ENCODE peak calls at places on chromosomes 7 and 10, in ten cellular contexts. A, Q, F, V, O, W, M, Y, Z and D are unnamed samples.

GRCh38 chr10:77249901-77250459 is 387.6 kb downstream of the KCNMA1 start:
- DNase-seq in F (no peak), Z (no peak), Q (no peak), Y (no peak), A (no peak), M (no peak), W (no peak), O (no peak), V (no peak), D (peak; percentile 45)

GRCh38 chr7:96244992-96245292 is 77.0 kb downstream of the SLC25A13 start:
- DNase-seq in M (no peak), V (no peak), F (no peak), A (no peak), Z (no peak), Y (no peak), W (no peak), O (no peak), Q (no peak), D (no peak)

GRCh38 chr7:66847879-66848810 is 72.9 kb upstream of the TMEM248 start:
- DNase-seq in Z (no peak), V (no peak), W (no peak), F (no peak), O (no peak), M (no peak), Y (peak; percentile 79), A (no peak), Q (no peak), D (no peak)

GRCh38 chr7:106865130-106866115 is at the start of gene PIK3CG:
- DNase-seq in F (no peak), Z (no peak), Y (no peak), O (no peak), W (no peak), M (no peak), A (no peak), V (no peak), Q (no peak), D (no peak)

GRCh38 chr10:11191673-11192072 is 174.0 kb downstream of the CELF2 start:
- DNase-seq in O (no peak), F (no peak), A (no peak), Q (no peak), M (no peak), Y (no peak), Z (no peak), W (no peak), V (no peak), D (no peak)

GRCh38 chr10:117139581-117140524 is 1.8 kb upstream of the VAX1 start:
- DNase-seq in W (no peak), Z (no peak), A (no peak), O (no peak), M (no peak), Q (no peak), Y (no peak), F (no peak), V (no peak), D (no peak)

GRCh38 chr7:57399972-57400371 is 50.0 kb upstream of the ZNF716 start:
- DNase-seq in M (no peak), A (no peak), Z (no peak), O (no peak), W (no peak), F (no peak), V (no peak), Q (no peak), Y (no peak), D (no peak)

GRCh38 chr10:112985701-112986510 is 35.9 kb downstream of the TCF7L2 start:
- DNase-seq in Y (no peak), F (no peak), V (no peak), A (no peak), M (no peak), O (no peak), Z (no peak), W (no peak), Q (no peak), D (no peak)

GRCh38 chr10:69262249-69262864 is 15.9 kb upstream of the HK1 start:
- DNase-seq in A (no peak), V (no peak), F (no peak), Q (no peak), Z (no peak), Y (no peak), M (no peak), W (no peak), O (no peak), D (no peak)

GRCh38 chr7:151595702-151596340 is 76.1 kb upstream of the RHEB start:
- DNase-seq in F (no peak), M (no peak), Y (no peak), Z (no peak), V (no peak), Q (no peak), A (no peak), W (no peak), O (no peak), D (peak; percentile 22)

GRCh38 chr7:121084748-121085336 is 96.3 kb downstream of the CPED1 start:
- DNase-seq in Q (no peak), W (no peak), O (no peak), A (no peak), F (no peak), Y (peak; percentile 24), Z (no peak), V (no peak), M (no peak), D (no peak)

GRCh38 chr7:150448789-150449147 is 1.7 kb upstream of the GIMAP8 start:
- DNase-seq in O (peak; percentile 48), W (peak; percentile 94), Z (peak; percentile 80), A (peak; percentile 80), M (peak; percentile 78), Y (peak; percentile 23), Q (peak; percentile 55), V (peak; percentile 82), F (peak; percentile 85), D (peak; percentile 81)

GRCh38 chr7:141619745-141620144 is 68.5 kb downstream of the AGK start:
- DNase-seq in O (no peak), Q (no peak), V (no peak), A (no peak), Z (no peak), F (no peak), M (no peak), Y (no peak), W (no peak), D (no peak)
- TF ChIP-seq POLR2A in O (no peak), Q (no peak), V (no peak), A (no peak), Z (no peak), F (no peak), M (no peak), Y (no peak), W (no peak), D (no peak)

DNA sequence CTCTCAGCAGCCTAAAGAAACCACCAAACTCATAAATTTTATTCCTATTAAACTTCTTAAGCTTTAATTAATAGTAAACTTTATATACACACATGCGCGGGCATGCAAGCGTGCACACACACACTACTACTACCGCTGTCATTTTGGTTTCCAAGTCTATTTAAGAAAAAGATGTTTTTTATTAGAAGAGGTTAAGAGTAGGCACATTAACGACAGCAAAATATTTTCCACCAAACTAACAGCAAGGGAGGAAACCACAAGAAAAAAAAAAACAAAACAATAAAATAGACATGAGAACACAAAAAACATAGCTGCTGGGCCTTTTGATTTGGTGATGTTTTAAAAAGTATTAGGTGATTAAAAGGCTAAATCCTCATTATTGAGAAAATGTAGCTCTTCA is 28.6 kb downstream of the RTKN2 start:
- DNase-seq in O (no peak), Q (no peak), W (no peak), M (no peak), A (no peak), V (no peak), Z (no peak), Y (no peak), F (no peak), D (no peak)
- H3K4me1 ChIP-seq in O (peaks cover 10% of the 10 kb centered on the region), Q (no peaks in the 10 kb centered on the region), W (peaks cover 11% of the 10 kb centered on the region), M (peaks cover 18% of the 10 kb centered on the region), A (peaks cover 24% of the 10 kb centered on the region), V (no peaks in the 10 kb centered on the region), Z (no peaks in the 10 kb centered on the region), Y (peaks cover 9% of the 10 kb centered on the region), F (no peaks in the 10 kb centered on the region), D (peaks cover 2% of the 10 kb centered on the region)

GRCh38 chr10:18960466-18961079 is 88.0 kb upstream of the MALRD1 start:
- DNase-seq in A (no peak), F (no peak), Z (no peak), O (no peak), W (no peak), V (no peak), Q (no peak), M (no peak), Y (no peak), D (no peak)

GRCh38 chr10:18955041-18955440 is 93.6 kb upstream of the MALRD1 start:
- DNase-seq in W (no peak), Q (no peak), F (no peak), M (no peak), A (no peak), V (no peak), O (no peak), Z (no peak), Y (no peak), D (no peak)

DNA sequence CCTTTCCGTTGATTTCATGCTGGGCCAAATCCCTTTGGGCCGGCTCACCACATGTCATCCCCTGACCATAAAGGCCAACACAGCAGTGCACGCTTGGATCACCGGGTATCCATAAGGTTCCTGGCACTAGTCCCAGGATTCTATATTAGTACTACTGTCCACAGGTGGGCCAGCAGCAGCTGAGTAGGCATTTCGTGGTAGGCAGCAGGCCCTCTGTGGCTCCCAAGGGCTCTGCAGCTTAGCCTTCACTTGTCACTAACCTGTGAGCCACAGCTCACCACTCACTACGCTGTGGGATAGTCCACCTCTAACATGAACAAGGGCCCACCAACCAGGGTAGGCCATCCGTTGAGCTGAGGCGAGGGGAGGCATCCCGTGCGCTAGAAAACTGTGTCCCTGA is 89.2 kb upstream of the MALRD1 start:
- DNase-seq in Z (no peak), M (no peak), V (no peak), A (no peak), Y (no peak), Q (no peak), F (no peak), O (no peak), W (no peak), D (no peak)
- TF ChIP-seq POLR2A in Z (no peak), M (no peak), V (no peak), A (no peak), Y (no peak), Q (no peak), F (no peak), O (no peak), W (no peak), D (no peak)

DNA sequence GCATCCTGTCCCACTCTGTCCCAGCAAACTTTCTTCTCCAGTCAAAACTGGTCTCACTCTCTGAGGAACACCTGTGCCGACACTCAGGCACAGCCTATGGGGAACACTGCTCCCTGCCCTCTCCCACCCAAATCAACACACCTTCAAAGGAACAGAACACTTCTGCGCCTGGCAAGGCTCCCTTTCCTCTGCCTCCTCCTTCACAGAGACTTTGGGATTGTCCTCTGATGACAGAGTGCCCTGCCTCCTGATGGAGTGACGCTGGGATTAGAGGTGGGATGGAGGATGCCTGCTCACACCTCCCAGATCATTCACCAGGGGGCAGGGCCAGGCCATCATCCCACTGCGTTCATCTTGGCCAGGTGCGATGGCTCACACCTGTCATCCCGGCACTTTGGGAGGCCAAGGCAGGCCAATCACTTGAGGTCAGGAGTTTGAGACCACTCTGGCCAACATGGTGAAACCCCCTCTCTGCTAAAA is 26.5 kb downstream of the KLF6 start:
- DNase-seq in Y (no peak), F (no peak), O (no peak), M (no peak), A (no peak), V (no peak), Z (no peak), Q (no peak), W (no peak), D (no peak)
- H3K4me1 ChIP-seq in Y (peaks cover 71% of the 10 kb centered on the region), F (no peaks in the 10 kb centered on the region), O (peaks cover 77% of the 10 kb centered on the region), M (peaks cover 44% of the 10 kb centered on the region), A (peaks cover 8% of the 10 kb centered on the region), V (no peaks in the 10 kb centered on the region), Z (peaks cover 32% of the 10 kb centered on the region), Q (no peaks in the 10 kb centered on the region), W (peaks cover 20% of the 10 kb centered on the region), D (no peaks in the 10 kb centered on the region)

GRCh38 chr7:23765943-23766342 is 55.9 kb downstream of the STK31 start:
- DNase-seq in O (no peak), Z (no peak), Y (no peak), F (no peak), Q (no peak), V (no peak), M (no peak), A (no peak), W (no peak), D (no peak)
- TF ChIP-seq POLR2A in O (no peak), Z (no peak), Y (no peak), F (no peak), Q (no peak), V (no peak), M (no peak), A (no peak), W (no peak), D (no peak)